ENCODE peak calls at places on chromosomes 4 and X, in eight cellular contexts. M is ascending aorta; X is Panc1; E is tibial nerve; B is naive thymus-derived CD4-positive, alpha-beta T cell; W is neuronal stem cell; L is uterus; P is cardiac muscle cell. V is an unnamed sample.

GRCh38 chr4:184850431-184851199 is 24.8 kb upstream of the ACSL1 start:
- DNase-seq in M (no peak), X (no peak), E (no peak), B (no peak), W (no peak), L (no peak), P (no peak), V (no peak)

GRCh38 chrX:132209527-132209926 is 9.7 kb downstream of the RAP2C start:
- DNase-seq in M (no peak), X (no peak), E (no peak), B (no peak), W (no peak), L (no peak), P (no peak), V (no peak)

GRCh38 chr4:29756966-29757365 is 963.2 kb upstream of the PCDH7 start:
- DNase-seq in M (no peak), X (no peak), E (no peak), B (no peak), W (no peak), L (no peak), P (no peak), V (no peak)

GRCh38 chrX:11540532-11541377 is 125.0 kb downstream of the ARHGAP6 start:
- DNase-seq in M (no peak), X (no peak), E (no peak), B (no peak), W (no peak), L (no peak), P (no peak), V (no peak)

GRCh38 chr4:173252024-173252935 is 81.9 kb downstream of the HMGB2 start:
- DNase-seq in M (peak; percentile 83), X (peak; percentile 95), E (peak; percentile 55), B (no peak), W (no peak), L (peak; percentile 84), P (peak; percentile 22), V (no peak)

GRCh38 chr4:118352843-118353373 is at the start of gene PRSS12:
- DNase-seq in M (peak; percentile 67), X (no peak), E (no peak), B (peak; percentile 19), W (peak; percentile 77), L (no peak), P (peak; percentile 76), V (peak; percentile 28)

GRCh38 chr4:33837043-33837442 is 2407.3 kb downstream of the ARAP2 start:
- DNase-seq in M (no peak), X (no peak), E (no peak), B (no peak), W (no peak), L (no peak), P (no peak), V (no peak)

GRCh38 chr4:20859097-20859781 is 159.0 kb downstream of the PACRGL start:
- DNase-seq in M (no peak), X (no peak), E (no peak), B (no peak), W (no peak), L (no peak), P (no peak), V (no peak)

GRCh38 chrX:12984629-12985303 is 9.9 kb downstream of the TMSB4X start:
- DNase-seq in M (no peak), X (no peak), E (no peak), B (peak; percentile 68), W (no peak), L (peak; percentile 42), P (no peak), V (no peak)

GRCh38 chr4:185912779-185913178 is 100.8 kb upstream of the SORBS2 start:
- DNase-seq in M (no peak), X (no peak), E (no peak), B (no peak), W (no peak), L (no peak), P (no peak), V (no peak)

GRCh38 chrX:116961872-116962582 is 499.3 kb upstream of the CT83 start:
- DNase-seq in M (no peak), X (no peak), E (no peak), B (no peak), W (no peak), L (no peak), P (peak; percentile 8), V (no peak)

GRCh38 chr4:154622598-154622997 is 10.1 kb upstream of the FGG start:
- DNase-seq in M (no peak), X (no peak), E (no peak), B (peak; percentile 31), W (peak; percentile 14), L (no peak), P (peak; percentile 67), V (no peak)

GRCh38 chr4:189143255-189143654 is 797.4 kb upstream of the FRG1 start:
- DNase-seq in M (no peak), X (peak; percentile 61), E (no peak), B (no peak), W (no peak), L (no peak), P (no peak), V (no peak)

DNA sequence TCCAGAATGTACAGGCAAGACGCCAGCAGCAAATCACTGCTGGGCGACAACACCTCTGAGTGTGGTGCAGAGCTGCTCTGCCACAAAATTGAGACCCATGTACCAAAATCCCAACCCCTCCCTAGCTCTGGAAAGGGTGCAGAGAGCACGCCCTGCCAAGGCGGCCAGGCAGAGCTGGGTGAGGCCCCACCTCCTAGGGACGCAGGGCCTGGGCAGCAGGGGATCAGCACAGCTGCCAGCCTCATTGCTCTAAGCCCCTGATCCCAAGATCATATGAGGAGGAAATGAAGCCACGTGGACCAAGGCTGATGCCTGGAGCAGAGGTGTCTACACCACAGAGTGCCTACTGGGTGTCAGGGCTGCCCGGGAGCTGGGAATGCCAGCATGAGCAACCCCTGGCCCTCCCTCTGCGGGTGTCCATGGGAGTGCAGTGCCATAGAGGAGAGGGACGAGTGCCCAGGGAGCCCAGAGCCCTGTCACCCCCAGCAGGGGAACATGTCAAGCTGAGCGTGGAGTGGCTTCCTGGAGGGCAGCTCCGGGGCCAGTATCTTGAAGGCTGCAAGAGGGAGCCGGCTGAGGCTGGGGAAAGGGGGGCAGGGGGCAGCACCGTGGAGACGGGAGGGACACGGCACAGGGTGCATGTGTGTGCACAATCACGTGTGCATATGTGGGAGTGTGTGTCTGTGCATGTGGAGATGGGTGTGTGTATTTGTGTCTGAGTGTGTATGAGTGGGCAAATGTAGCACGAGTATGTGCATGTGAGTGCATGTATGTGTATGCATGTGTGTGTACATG is 63.9 kb upstream of the PSAPL1 start:
- DNase-seq in M (no peak), X (no peak), E (no peak), B (no peak), W (no peak), L (no peak), P (no peak), V (no peak)
- H3K4me1 ChIP-seq in M (no peaks in the 10 kb centered on the region), X (no peaks in the 10 kb centered on the region), E (peaks cover 4% of the 10 kb centered on the region), B (no peaks in the 10 kb centered on the region), W (peaks cover 8% of the 10 kb centered on the region), L (no peaks in the 10 kb centered on the region), P (no peaks in the 10 kb centered on the region), V (no peaks in the 10 kb centered on the region)

DNA sequence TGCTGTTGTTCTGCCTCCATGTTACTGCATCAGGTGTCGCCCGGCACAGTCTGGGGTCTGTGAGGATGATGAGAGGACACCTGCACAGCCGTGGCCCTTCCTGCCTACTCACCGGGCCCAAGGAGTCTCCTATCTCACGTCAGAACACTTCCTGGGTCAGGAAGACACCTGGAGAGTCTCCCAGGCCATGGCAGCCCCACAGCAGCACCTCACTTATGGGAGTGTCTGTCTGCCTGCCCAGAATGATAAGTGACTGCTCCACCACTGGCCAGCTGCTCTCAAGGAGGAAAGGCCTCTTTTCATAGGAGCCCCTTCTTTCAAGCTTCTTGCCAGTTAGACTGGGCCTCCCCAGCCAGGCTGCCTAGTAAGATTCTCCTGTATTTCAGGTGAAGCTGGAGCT is 56.1 kb downstream of the NELFA start:
- DNase-seq in M (no peak), X (no peak), E (no peak), B (no peak), W (no peak), L (no peak), P (no peak), V (no peak)
- H3K36me3 ChIP-seq in M (peaks cover 15% of the 10 kb centered on the region), X (peaks cover 2% of the 10 kb centered on the region), E (peaks cover 12% of the 10 kb centered on the region), B (peaks cover 8% of the 10 kb centered on the region), W (peaks cover 61% of the 10 kb centered on the region), L (no peaks in the 10 kb centered on the region), P (peaks cover 24% of the 10 kb centered on the region), V (no peaks in the 10 kb centered on the region)

GRCh38 chr4:59553063-59553738 is 1646.9 kb upstream of the ADGRL3 start:
- DNase-seq in M (no peak), X (peak; percentile 33), E (no peak), B (no peak), W (no peak), L (no peak), P (no peak), V (no peak)
- H3K27ac ChIP-seq in M (no peak overlapping the region), X (peak overlapping the region; percentile 25), E (no peak overlapping the region), B (no peak overlapping the region), W (no peak overlapping the region), L (no peak overlapping the region), P (no peak overlapping the region), V (no peak overlapping the region)

DNA sequence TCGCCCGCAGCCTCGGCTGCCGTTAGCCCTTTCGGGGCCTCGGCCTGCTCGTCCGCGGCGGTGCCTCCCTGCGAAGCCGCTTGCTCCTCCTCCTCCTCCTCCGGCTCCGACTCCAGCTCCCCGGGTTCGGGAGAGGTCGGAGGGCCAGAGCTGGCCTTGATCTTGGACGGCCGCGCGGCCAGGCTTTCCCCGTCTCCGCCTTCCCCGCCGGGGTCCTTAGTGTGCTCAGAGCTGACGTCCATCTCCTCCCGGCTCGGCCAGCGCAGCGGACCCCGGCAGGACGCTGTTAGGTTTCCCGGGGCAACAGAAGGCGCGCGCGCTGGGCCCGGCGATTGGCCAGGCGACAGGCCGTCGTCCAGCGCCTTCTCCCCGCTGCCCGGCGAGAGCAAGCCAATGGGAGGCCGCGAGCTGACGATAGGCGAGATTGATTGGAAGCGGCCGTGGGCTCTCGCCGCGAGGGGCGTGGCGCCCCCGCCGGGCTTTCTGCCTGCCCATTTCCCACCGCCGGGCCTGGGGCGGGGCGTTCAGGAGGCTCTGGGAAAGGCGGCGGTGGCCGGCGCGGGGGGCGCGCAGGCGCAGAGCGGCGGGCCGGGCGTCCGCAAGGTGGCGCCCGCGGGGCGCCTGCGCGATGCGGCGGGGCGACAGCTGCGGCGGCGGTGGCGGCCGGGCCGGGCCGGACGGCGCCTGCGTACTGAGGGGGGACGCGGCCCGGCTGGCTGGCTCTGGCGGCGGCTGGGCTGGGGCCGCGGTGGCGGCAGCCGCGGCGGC is at the start of gene TADA2B:
- DNase-seq in M (peak; percentile 99), X (peak; percentile 53), E (peak; percentile 94), B (peak; percentile 87), W (peak; percentile 99), L (peak; percentile 95), P (peak; percentile 99), V (peak; percentile 98)
- H3K4me1 ChIP-seq in M (peaks cover 27% of the 10 kb centered on the region), X (peaks cover 30% of the 10 kb centered on the region), E (peaks cover 30% of the 10 kb centered on the region), B (peaks cover 33% of the 10 kb centered on the region), W (peaks cover 17% of the 10 kb centered on the region), L (peaks cover 6% of the 10 kb centered on the region), P (peaks cover 6% of the 10 kb centered on the region), V (peaks cover 54% of the 10 kb centered on the region)

DNA sequence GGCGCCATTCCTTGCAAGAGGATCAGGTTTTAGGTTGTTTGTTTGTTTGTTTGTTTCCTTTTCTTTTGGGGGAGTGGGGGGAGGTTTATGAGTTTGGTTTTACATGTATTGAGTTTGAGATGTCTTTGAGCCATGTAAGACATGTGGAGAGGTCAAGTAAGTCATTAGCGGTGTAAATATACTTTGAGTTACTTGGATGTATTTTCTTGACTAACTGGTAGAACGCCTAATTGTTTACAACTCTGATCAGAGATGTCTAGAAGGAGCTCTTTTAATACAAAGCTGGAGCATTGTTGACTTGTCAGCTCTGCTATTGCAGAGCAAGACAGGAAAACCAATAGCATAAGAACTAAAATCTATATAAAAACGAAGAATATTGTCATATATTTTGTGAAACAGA is 57.1 kb downstream of the ANXA3 start:
- DNase-seq in M (no peak), X (no peak), E (no peak), B (no peak), W (no peak), L (no peak), P (no peak), V (no peak)
- H3K36me3 ChIP-seq in M (no peaks in the 10 kb centered on the region), X (no peaks in the 10 kb centered on the region), E (no peaks in the 10 kb centered on the region), B (no peaks in the 10 kb centered on the region), W (no peaks in the 10 kb centered on the region), L (no peaks in the 10 kb centered on the region), P (no peaks in the 10 kb centered on the region), V (peaks cover 46% of the 10 kb centered on the region)

V was measured in heart left ventricle.